ENCODE peak calls at places on chromosome 18, in eight cellular contexts. S is endothelial cell of umbilical vein, U is gastrocnemius medialis, H is heart left ventricle, Z is sigmoid colon, D is K562, W is HepG2, R is ovary. F is an unnamed sample. For H3K4me1, the result is how much of the 10 kb centered on the place peaks cover.

GRCh38 chr18:49841236-49842217 is 28.2 kb upstream of the ACAA2 start:
- DNase-seq in U (no peak), Z (no peak), D (no peak), H (no peak), R (no peak), S (no peak), W (no peak), F (no peak)

GRCh38 chr18:77343846-77344527 is 94.3 kb downstream of the GALR1 start:
- DNase-seq in W (no peak), R (no peak), H (no peak), U (no peak), S (no peak), Z (no peak), D (no peak), F (no peak)

GRCh38 chr18:10379511-10379910 is 74.9 kb upstream of the APCDD1 start:
- DNase-seq in U (no peak), W (no peak), H (no peak), D (no peak), Z (no peak), S (no peak), R (no peak), F (no peak)

GRCh38 chr18:7684966-7685365 is 117.8 kb downstream of the PTPRM start:
- DNase-seq in U (no peak), S (no peak), R (no peak), Z (no peak), D (no peak), W (no peak), H (no peak), F (no peak)

GRCh38 chr18:43949291-43949690 is 672.0 kb upstream of the SYT4 start:
- DNase-seq in S (no peak), H (no peak), R (no peak), U (no peak), Z (no peak), W (no peak), D (no peak), F (no peak)

GRCh38 chr18:63553117-63553516 is 10.9 kb downstream of the SERPINB12 start:
- DNase-seq in U (no peak), H (no peak), S (no peak), D (no peak), Z (no peak), R (no peak), W (no peak), F (no peak)

GRCh38 chr18:40365526-40365925 is 1589.5 kb upstream of the PIK3C3 start:
- DNase-seq in W (no peak), S (no peak), H (no peak), D (no peak), U (no peak), Z (no peak), R (no peak), F (no peak)

GRCh38 chr18:39721712-39722111 is 2156.1 kb upstream of the CELF4 start:
- DNase-seq in W (no peak), H (no peak), S (no peak), U (no peak), R (no peak), Z (no peak), D (no peak), F (no peak)

GRCh38 chr18:76765649-76766048 is 56.7 kb upstream of the ZNF236 start:
- DNase-seq in W (no peak), R (no peak), U (no peak), Z (no peak), H (no peak), S (no peak), D (no peak), F (no peak)

GRCh38 chr18:31835528-31836138 is 75.0 kb upstream of the SLC25A52 start:
- DNase-seq in S (no peak), W (no peak), R (no peak), H (no peak), Z (no peak), U (no peak), D (no peak), F (no peak)

GRCh38 chr18:43965691-43966090 is 688.4 kb upstream of the SYT4 start:
- DNase-seq in D (no peak), R (no peak), U (no peak), Z (no peak), S (no peak), W (no peak), H (no peak), F (no peak)

GRCh38 chr18:76885011-76885410 is 62.7 kb downstream of the ZNF236 start:
- DNase-seq in Z (no peak), S (no peak), H (no peak), R (no peak), W (no peak), D (no peak), U (no peak), F (no peak)

GRCh38 chr18:48084041-48084757 is 153.7 kb upstream of the SMAD2 start:
- DNase-seq in Z (no peak), H (no peak), D (no peak), U (no peak), S (no peak), R (no peak), W (no peak), F (no peak)

GRCh38 chr18:48867978-48868377 is 82.8 kb downstream of the SMAD7 start:
- DNase-seq in R (no peak), Z (no peak), S (no peak), D (no peak), H (no peak), U (no peak), W (no peak), F (no peak)

GRCh38 chr18:40380657-40381441 is 1574.2 kb upstream of the PIK3C3 start:
- DNase-seq in U (no peak), Z (no peak), D (no peak), R (no peak), S (no peak), W (no peak), H (no peak), F (no peak)

GRCh38 chr18:74525741-74526140 is 8.6 kb upstream of the CNDP1 start:
- DNase-seq in D (no peak), Z (peak), R (no peak), S (no peak), U (no peak), H (no peak), W (no peak), F (no peak)

GRCh38 chr18:74373428-74373827 is 57.8 kb downstream of the C18orf63 start:
- DNase-seq in D (no peak), H (no peak), W (no peak), Z (no peak), R (no peak), U (no peak), S (no peak), F (no peak)

GRCh38 chr18:44090453-44090852 is 590.2 kb upstream of the SETBP1 start:
- DNase-seq in W (no peak), R (no peak), Z (no peak), D (no peak), S (no peak), U (no peak), H (no peak), F (no peak)

GRCh38 chr18:812673-813404 is 797 bp upstream of the YES1 start:
- DNase-seq in Z (peak), U (peak), S (peak), H (peak), W (peak), R (peak), D (peak), F (peak)
- TF ChIP-seq POLR2A in Z (no peak), U (no peak), S (no peak), H (no peak), W (no peak), R (no peak), D (peak), F (no peak)

GRCh38 chr18:12996661-12997292 is 5.6 kb downstream of the CEP192 start:
- DNase-seq in R (no peak), U (no peak), D (peak), W (no peak), S (no peak), H (no peak), Z (no peak), F (no peak)
- H3K4me1 ChIP-seq in R (under half), U (under half), D (under half), W (under half), S (under half), H (under half), Z (under half), F (under half)

DNA sequence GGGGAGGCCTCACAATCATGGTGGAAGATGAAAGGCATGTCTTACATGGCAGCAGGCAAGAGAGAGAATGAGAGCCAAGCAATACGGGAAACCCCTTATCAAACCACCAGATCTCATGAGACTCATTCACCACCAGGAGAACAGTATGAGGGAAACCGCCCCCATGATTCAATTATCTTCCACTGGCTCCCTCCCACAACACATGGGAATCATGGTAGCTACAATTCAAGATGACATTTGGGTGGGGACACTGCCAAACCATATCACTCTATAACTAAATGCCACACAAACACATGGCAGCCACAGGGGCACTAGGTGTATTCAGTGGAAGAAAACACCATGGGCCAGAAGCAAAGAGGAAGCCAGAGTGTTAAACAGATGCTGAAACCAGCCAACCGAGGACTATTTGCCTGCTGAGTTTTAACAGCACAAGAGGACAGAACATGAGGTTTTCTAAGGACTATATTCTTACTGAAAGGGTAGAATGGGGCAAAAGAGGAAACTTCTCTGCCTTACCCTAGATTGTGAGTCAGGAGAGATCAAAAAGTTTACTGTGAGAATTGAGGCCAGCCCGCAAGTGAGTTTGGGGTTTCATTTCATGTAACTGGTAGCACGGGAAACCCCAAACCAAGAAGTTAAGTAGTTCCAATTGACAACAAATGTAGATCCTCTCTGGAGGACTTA is 49.2 kb downstream of the SIGLEC15 start:
- DNase-seq in S (no peak), R (no peak), W (no peak), U (no peak), H (no peak), Z (no peak), D (no peak), F (no peak)
- H3K27ac ChIP-seq in S (no peak), R (no peak), W (no peak), U (no peak), H (no peak), Z (no peak), D (no peak), F (no peak)

GRCh38 chr18:23586249-23587196 is at the start of gene NPC1:
- DNase-seq in D (peak), H (peak), S (peak), W (peak), R (peak), Z (peak), U (peak), F (peak)

GRCh38 chr18:23583071-23583865 is 3.0 kb downstream of the NPC1 start:
- DNase-seq in U (no peak), Z (no peak), R (no peak), S (no peak), H (no peak), D (no peak), W (peak), F (no peak)

GRCh38 chr18:23584019-23584970 is 2.0 kb downstream of the NPC1 start:
- DNase-seq in S (no peak), U (no peak), R (no peak), D (no peak), Z (no peak), H (no peak), W (no peak), F (no peak)

GRCh38 chr18:23585897-23586248 is 433 bp downstream of the NPC1 start:
- DNase-seq in H (no peak), W (no peak), S (no peak), Z (no peak), D (no peak), U (no peak), R (no peak), F (no peak)

GRCh38 chr18:23585007-23585871 is 1.1 kb downstream of the NPC1 start:
- DNase-seq in W (peak), Z (no peak), U (peak), S (peak), R (no peak), D (peak), H (no peak), F (peak)
- TF ChIP-seq POLR2A in W (no peak), Z (no peak), U (peak), S (no peak), R (no peak), D (no peak), H (peak), F (no peak)

GRCh38 chr18:2980607-2980923 is 32.4 kb downstream of the LPIN2 start:
- DNase-seq in H (no peak), U (no peak), D (no peak), W (no peak), Z (no peak), S (no peak), R (no peak), F (no peak)

GRCh38 chr18:2978626-2979025 is 34.3 kb downstream of the LPIN2 start:
- DNase-seq in U (no peak), H (no peak), W (no peak), Z (no peak), D (no peak), R (no peak), S (peak), F (no peak)

GRCh38 chr18:2981212-2981728 is 31.7 kb downstream of the LPIN2 start:
- DNase-seq in S (peak), H (no peak), U (no peak), Z (no peak), D (no peak), R (no peak), W (no peak), F (no peak)

GRCh38 chr18:2979027-2979570 is 33.8 kb downstream of the LPIN2 start:
- DNase-seq in U (no peak), R (no peak), W (no peak), Z (no peak), H (no peak), S (peak), D (no peak), F (no peak)

GRCh38 chr18:2979871-2980606 is 32.9 kb downstream of the LPIN2 start:
- DNase-seq in R (no peak), U (no peak), S (peak), Z (no peak), W (no peak), H (no peak), D (no peak), F (no peak)
- H3K4me1 ChIP-seq in R (under half), U (under half), S (half or more), Z (half or more), W (half or more), H (under half), D (half or more), F (under half)

GRCh38 chr18:58966704-58967103 is 102.0 kb downstream of the ZNF532 start:
- DNase-seq in W (no peak), S (no peak), R (no peak), Z (no peak), U (no peak), H (no peak), D (no peak), F (no peak)
- H3K27ac ChIP-seq in W (no peak), S (no peak), R (no peak), Z (no peak), U (peak), H (no peak), D (no peak), F (no peak)

GRCh38 chr18:6205706-6206105 is 209.0 kb downstream of the L3MBTL4 start:
- DNase-seq in R (no peak), H (no peak), D (no peak), U (no peak), Z (no peak), S (no peak), W (no peak), F (no peak)

GRCh38 chr18:6207119-6207518 is 207.6 kb downstream of the L3MBTL4 start:
- DNase-seq in D (no peak), S (no peak), U (no peak), R (no peak), H (no peak), Z (no peak), W (no peak), F (no peak)

GRCh38 chr18:6211174-6211504 is 203.6 kb downstream of the L3MBTL4 start:
- DNase-seq in R (no peak), S (no peak), Z (no peak), H (no peak), D (no peak), U (no peak), W (no peak), F (no peak)

GRCh38 chr18:6207941-6208340 is 206.8 kb downstream of the L3MBTL4 start:
- DNase-seq in U (no peak), W (no peak), S (no peak), R (no peak), D (no peak), H (no peak), Z (no peak), F (no peak)

DNA sequence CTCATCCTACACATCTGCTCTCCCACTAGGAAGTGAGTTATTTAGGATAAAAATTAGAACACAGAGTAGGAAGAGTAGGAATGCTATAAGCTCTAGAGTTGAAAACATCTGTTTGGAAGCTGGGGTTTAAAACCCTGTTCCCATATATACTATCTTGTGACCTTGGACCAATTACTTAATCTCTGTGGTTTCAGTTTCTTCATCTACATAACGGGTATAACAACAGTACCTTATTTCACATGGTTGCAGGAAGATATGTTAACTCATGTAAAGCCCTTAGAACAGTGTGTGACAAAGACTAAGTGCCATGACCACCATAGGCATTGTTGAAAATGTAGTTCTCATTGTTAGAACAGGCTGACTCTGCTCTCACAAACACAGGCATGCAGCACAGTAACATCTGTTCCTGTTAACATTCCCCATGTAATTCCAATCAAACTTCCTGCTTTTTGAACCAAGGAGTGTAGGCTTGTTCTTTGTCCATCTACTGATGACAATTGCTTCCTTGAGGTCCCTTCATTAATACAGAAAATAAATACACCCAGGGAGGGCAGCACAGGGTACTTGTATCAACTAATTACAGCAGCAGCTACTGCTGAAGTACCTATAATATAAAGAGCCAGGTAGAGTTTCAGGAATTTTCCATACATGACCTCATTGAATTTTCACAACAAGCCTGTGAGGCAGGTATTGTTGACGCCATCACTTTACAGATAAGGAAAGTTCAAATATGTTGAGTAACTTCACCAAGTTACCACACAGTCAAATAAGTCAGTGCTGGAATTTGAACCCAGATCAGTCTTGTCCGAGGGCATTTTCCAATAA is 204.2 kb downstream of the L3MBTL4 start:
- DNase-seq in W (peak), R (no peak), U (no peak), Z (no peak), D (no peak), S (no peak), H (no peak), F (no peak)
- TF ChIP-seq POLR2A in W (no peak), R (no peak), U (no peak), Z (no peak), D (no peak), S (no peak), H (no peak), F (no peak)